ENCODE peak calls at places on chromosomes 6 and 20, in seven cellular contexts. Y is SK-N-SH, A is GM12878, P is HCT116, T is K562, E is HepG2, B is H1. S is an unnamed sample.

GRCh38 chr6:79134699-79135474 is 56.8 kb upstream of the PHIP start:
- DNase-seq in P (no peak), B (no peak), T (no peak), E (no peak), A (no peak), Y (no peak), S (no peak)

GRCh38 chr20:46056970-46057855 is 28.2 kb downstream of the SLC12A5 start:
- DNase-seq in B (no peak), T (peak), P (no peak), Y (no peak), A (no peak), E (no peak), S (peak)

GRCh38 chr20:41001497-41001896 is 27.1 kb upstream of the TOP1 start:
- DNase-seq in Y (no peak), E (no peak), B (no peak), A (no peak), T (no peak), P (no peak), S (no peak)

GRCh38 chr20:16596991-16597390 is 23.7 kb upstream of the KIF16B start:
- DNase-seq in P (no peak), A (no peak), T (no peak), B (no peak), Y (no peak), E (peak), S (no peak)

GRCh38 chr20:18001131-18001921 is 32.5 kb downstream of the MGME1 start:
- DNase-seq in E (peak), A (no peak), T (no peak), B (no peak), P (no peak), Y (no peak), S (peak)

GRCh38 chr20:7147220-7147601 is 379.7 kb downstream of the BMP2 start:
- DNase-seq in P (no peak), E (peak), T (no peak), B (no peak), A (no peak), Y (no peak), S (no peak)

GRCh38 chr6:111720931-111721496 is 115.3 kb upstream of the TRAF3IP2 start:
- DNase-seq in P (no peak), B (no peak), E (no peak), T (no peak), Y (no peak), A (no peak), S (no peak)

GRCh38 chr20:25006431-25007167 is 14.0 kb upstream of the APMAP start:
- DNase-seq in B (no peak), E (no peak), T (no peak), Y (no peak), P (no peak), A (no peak), S (no peak)

GRCh38 chr6:108588586-108588985 is 27.9 kb downstream of the FOXO3 start:
- DNase-seq in T (no peak), E (no peak), B (no peak), P (no peak), A (no peak), Y (no peak), S (no peak)

GRCh38 chr20:14069796-14070195 is 74.5 kb downstream of the MACROD2 start:
- DNase-seq in B (no peak), E (no peak), Y (no peak), A (no peak), P (no peak), T (peak), S (no peak)

GRCh38 chr6:35500782-35501181 is 3.9 kb upstream of the TEAD3 start:
- DNase-seq in T (no peak), Y (no peak), P (no peak), A (no peak), B (no peak), E (peak), S (no peak)

GRCh38 chr20:4091332-4092135 is 76.2 kb upstream of the RNF24 start:
- DNase-seq in P (no peak), T (peak), B (no peak), E (peak), Y (peak), A (no peak), S (peak)

GRCh38 chr6:6758915-6759654 is 170.6 kb downstream of the LY86 start:
- DNase-seq in A (peak), B (no peak), E (peak), P (peak), Y (peak), T (peak), S (peak)

GRCh38 chr20:50690979-50691584 is at the start of gene RIPOR3:
- DNase-seq in P (no peak), A (no peak), B (no peak), E (no peak), Y (peak), T (peak), S (no peak)

GRCh38 chr6:14921878-14922277 is 324.0 kb upstream of the JARID2 start:
- DNase-seq in B (no peak), A (no peak), P (no peak), Y (no peak), T (no peak), E (no peak), S (no peak)

GRCh38 chr6:169317441-169318202 is 64.0 kb upstream of the THBS2 start:
- DNase-seq in A (no peak), Y (no peak), B (no peak), T (no peak), E (no peak), P (no peak), S (no peak)

GRCh38 chr6:12844284-12845223 is 128.0 kb downstream of the PHACTR1 start:
- DNase-seq in E (peak), T (peak), B (no peak), P (peak), Y (peak), A (no peak), S (no peak)

GRCh38 chr6:16918586-16918985 is 157.3 kb upstream of the ATXN1 start:
- DNase-seq in T (no peak), B (no peak), P (no peak), Y (no peak), A (no peak), E (no peak), S (no peak)

GRCh38 chr20:53847118-53847842 is 223.1 kb downstream of the BCAS1 start:
- DNase-seq in B (no peak), A (no peak), P (no peak), T (no peak), E (no peak), Y (no peak), S (no peak)

GRCh38 chr6:42901538-42901957 is 14.3 kb upstream of the PTCRA start:
- DNase-seq in Y (peak), T (peak), B (no peak), E (peak), P (peak), A (peak), S (peak)
- TF ChIP-seq JUND in Y (no peak), T (peak), B (no peak), E (no peak), P (no peak), A (no peak), S (no peak)

GRCh38 chr6:141097471-141097870 is 1035.3 kb upstream of the GJE1 start:
- DNase-seq in T (no peak), P (no peak), E (no peak), Y (no peak), A (no peak), B (no peak), S (no peak)
- TF ChIP-seq JUND in T (no peak), P (no peak), E (no peak), Y (no peak), A (no peak), B (no peak), S (no peak)

DNA sequence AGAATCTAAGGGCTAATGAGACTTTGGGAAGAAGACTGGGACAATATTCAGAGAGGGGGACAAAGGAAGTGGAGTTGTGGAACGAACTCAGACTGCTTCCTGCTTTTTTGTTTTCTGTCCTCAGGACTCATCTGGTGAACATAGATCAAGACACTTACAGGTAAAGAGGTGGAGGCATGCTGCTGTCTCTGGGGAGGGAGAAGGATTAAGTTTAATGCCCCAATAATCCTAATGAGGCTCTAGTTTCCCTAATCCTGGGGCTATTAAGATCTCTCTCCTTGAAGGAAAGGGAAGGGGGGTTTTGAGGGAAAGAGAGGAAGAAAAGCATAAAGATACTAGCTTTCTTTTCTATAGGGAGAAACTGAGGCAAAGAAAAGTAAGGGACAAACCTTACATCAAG is 4.6 kb downstream of the MSH5 start:
- DNase-seq in B (no peak), A (no peak), Y (no peak), P (no peak), E (no peak), T (no peak), S (no peak)
- TF ChIP-seq JUND in B (no peak), A (no peak), Y (no peak), P (no peak), E (no peak), T (no peak), S (no peak)

GRCh38 chr20:48933017-48933766 is 11.7 kb downstream of the ARFGEF2 start:
- DNase-seq in E (no peak), T (no peak), Y (no peak), B (no peak), A (no peak), P (no peak), S (no peak)

GRCh38 chr20:48938670-48939069 is 17.2 kb downstream of the ARFGEF2 start:
- DNase-seq in A (no peak), B (no peak), T (no peak), P (no peak), E (no peak), Y (no peak), S (no peak)

GRCh38 chr20:48941467-48941866 is 20.0 kb downstream of the ARFGEF2 start:
- DNase-seq in A (no peak), E (no peak), P (no peak), B (no peak), T (no peak), Y (no peak), S (no peak)

GRCh38 chr20:48940170-48940569 is 18.7 kb downstream of the ARFGEF2 start:
- DNase-seq in A (no peak), P (no peak), Y (no peak), B (no peak), T (no peak), E (no peak), S (no peak)

DNA sequence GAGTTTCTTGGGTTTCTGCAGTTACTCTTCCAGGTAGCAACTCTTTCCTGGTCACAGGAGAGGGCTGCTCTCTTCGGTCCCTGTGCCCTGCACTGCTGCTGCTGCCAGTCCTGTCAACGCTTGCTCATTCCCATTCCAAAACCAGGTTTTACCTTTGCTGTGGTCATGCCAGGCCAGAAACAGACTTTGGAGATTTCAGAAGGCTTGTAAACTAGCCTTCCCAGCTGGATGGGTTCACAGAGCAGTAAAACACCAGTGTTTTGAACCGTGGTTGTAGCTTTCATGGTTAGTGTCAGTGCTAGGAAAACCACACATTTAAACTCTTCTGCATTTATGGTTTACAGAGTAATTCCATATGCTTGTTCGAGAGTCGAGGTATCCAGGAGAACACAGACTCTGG is 16.2 kb downstream of the ARFGEF2 start:
- DNase-seq in B (no peak), E (no peak), P (no peak), A (no peak), T (no peak), Y (no peak), S (no peak)
- TF ChIP-seq JUND in B (no peak), E (no peak), P (no peak), A (no peak), T (no peak), Y (no peak), S (no peak)

DNA sequence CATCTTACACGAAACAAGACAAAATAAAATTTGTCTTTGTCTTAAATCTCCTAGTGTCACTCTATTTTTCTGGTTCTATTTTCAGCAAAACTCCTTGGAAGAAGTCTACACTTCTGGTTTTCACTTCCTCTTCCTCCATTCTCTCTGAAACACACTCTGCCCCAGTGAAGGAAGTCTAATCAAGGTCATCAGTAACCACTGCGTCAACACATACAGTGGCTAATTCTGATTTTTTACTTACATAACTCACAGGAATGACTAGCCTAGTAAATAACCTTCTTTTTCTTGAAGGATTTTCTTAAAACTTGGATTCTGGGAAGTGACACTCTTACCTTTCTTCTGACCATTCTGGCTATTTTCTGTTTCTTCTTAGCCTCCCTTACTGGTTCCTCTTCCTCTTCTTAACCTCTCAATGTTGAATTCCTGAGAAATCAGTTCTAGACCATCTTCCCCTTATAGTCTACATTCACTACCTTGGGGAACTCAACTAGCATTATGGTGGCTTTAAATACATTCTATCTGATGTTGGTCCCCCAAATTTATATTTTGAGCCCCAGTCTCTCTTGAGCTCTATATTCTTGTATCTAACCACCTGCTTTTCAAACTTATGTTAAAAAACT is 37.5 kb downstream of the AIG1 start:
- DNase-seq in T (no peak), E (no peak), A (peak), B (no peak), P (no peak), Y (no peak), S (peak)
- TF ChIP-seq JUND in T (no peak), E (no peak), A (no peak), B (no peak), P (no peak), Y (no peak), S (no peak)

DNA sequence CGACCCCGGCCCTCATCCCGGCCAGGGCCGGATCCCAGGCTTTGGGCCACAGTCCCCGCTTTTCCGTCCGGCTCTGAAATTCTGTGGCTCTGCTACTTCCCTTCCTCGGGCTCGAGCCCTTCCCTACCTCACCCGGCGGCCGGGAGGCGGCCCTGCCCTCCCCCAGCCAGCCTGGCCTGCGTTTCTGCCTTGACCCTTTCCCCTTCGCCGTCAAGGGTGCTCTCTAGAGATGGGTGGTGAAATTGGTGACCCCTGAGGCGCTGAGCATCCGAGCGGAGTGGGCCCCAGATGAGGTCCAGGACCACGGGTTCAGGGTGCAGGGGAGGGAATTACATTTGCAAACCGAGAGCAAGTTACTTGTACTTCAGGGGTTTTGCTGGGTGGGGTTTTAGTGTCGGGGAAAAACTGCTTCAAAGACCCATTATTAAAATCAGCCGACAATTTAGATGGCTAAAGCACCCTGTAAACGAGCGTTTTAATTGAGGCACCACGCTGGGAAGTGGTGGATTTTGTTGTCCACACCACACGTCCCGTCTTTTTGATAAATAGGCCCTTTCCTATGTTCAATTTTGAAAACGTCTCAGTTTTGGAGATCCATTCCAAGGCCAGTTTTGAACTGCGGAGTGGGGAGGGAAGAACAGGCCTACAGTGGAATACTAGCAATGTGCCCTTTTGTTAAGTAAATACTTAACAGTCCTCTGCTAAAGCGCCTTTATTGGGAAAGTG is 9.9 kb downstream of the TFAP2A start:
- DNase-seq in A (no peak), E (no peak), T (peak), B (no peak), Y (no peak), P (no peak), S (no peak)
- TF ChIP-seq JUND in A (no peak), E (no peak), T (no peak), B (no peak), Y (no peak), P (no peak), S (no peak)

DNA sequence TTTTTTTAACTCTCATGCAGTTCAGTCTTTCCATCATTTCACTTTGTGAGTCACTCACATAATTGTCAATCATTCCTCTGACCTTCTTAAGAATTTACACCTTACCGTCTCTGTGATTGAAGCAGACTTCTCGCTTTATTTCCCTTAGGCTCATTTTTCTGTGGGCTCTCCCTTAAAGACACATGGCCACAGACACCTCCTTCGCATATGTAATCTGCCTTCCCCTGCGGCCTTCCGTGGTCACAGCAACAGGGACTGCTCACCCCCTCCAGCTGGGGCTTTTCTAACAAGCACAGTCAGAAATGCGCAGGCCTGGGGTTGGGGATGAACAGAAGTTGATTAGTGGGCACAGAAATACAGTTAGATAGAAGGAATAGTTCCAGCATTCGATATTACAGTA is 23.0 kb upstream of the VAPB start:
- DNase-seq in P (no peak), T (no peak), Y (no peak), A (no peak), B (no peak), E (no peak), S (no peak)
- TF ChIP-seq JUND in P (no peak), T (no peak), Y (no peak), A (no peak), B (no peak), E (no peak), S (no peak)